ENCODE peak calls at places on chromosomes 1 and 21, in seven cellular contexts. One of them, this sample, is unnamed.

GRCh38 chr1:118145736-118146135 is 39.3 kb downstream of the SPAG17 start:
- DNase-seq in GM23338: no peak
- DNase-seq in colonic mucosa: no peak
- DNase-seq in Peyer's patch: no peak
- DNase-seq in heart left ventricle: no peak
- DNase-seq in uterus: no peak
- DNase-seq in AG04449: no peak
- DNase-seq in this sample: no peak

GRCh38 chr1:212951058-212951923 is 950 bp downstream of the VASH2 start:
- DNase-seq in GM23338: no peak
- DNase-seq in colonic mucosa: no peak
- DNase-seq in Peyer's patch: no peak
- DNase-seq in heart left ventricle: no peak
- DNase-seq in uterus: peak
- DNase-seq in AG04449: no peak
- DNase-seq in this sample: no peak

GRCh38 chr1:241600496-241600901 is 39.7 kb downstream of the CHML start:
- DNase-seq in GM23338: no peak
- DNase-seq in colonic mucosa: no peak
- DNase-seq in Peyer's patch: no peak
- DNase-seq in heart left ventricle: no peak
- DNase-seq in uterus: no peak
- DNase-seq in AG04449: no peak
- DNase-seq in this sample: no peak

GRCh38 chr1:226063362-226064167 is 1.0 kb downstream of the H3-3A start:
- DNase-seq in GM23338: peak
- DNase-seq in colonic mucosa: peak
- DNase-seq in Peyer's patch: peak
- DNase-seq in heart left ventricle: peak
- DNase-seq in uterus: peak
- DNase-seq in AG04449: no peak
- DNase-seq in this sample: peak

GRCh38 chr1:52674497-52675384 is 23.4 kb downstream of the COA7 start:
- DNase-seq in GM23338: peak
- DNase-seq in colonic mucosa: no peak
- DNase-seq in Peyer's patch: no peak
- DNase-seq in heart left ventricle: no peak
- DNase-seq in uterus: no peak
- DNase-seq in AG04449: no peak
- DNase-seq in this sample: no peak

GRCh38 chr1:159942700-159943640 is 2.4 kb downstream of the IGSF9 start:
- DNase-seq in GM23338: no peak
- DNase-seq in colonic mucosa: no peak
- DNase-seq in Peyer's patch: no peak
- DNase-seq in heart left ventricle: no peak
- DNase-seq in uterus: no peak
- DNase-seq in AG04449: no peak
- DNase-seq in this sample: peak

GRCh38 chr21:36491191-36491916 is 11.4 kb upstream of the CLDN14 start:
- DNase-seq in GM23338: no peak
- DNase-seq in colonic mucosa: peak
- DNase-seq in Peyer's patch: no peak
- DNase-seq in heart left ventricle: no peak
- DNase-seq in uterus: no peak
- DNase-seq in AG04449: peak
- DNase-seq in this sample: no peak

GRCh38 chr1:103230061-103230460 is 121.7 kb upstream of the COL11A1 start:
- DNase-seq in GM23338: no peak
- DNase-seq in colonic mucosa: no peak
- DNase-seq in Peyer's patch: no peak
- DNase-seq in heart left ventricle: no peak
- DNase-seq in uterus: no peak
- DNase-seq in AG04449: no peak
- DNase-seq in this sample: no peak

GRCh38 chr1:162235261-162235780 is 141.3 kb downstream of the SPATA46 start:
- DNase-seq in GM23338: no peak
- DNase-seq in colonic mucosa: no peak
- DNase-seq in Peyer's patch: no peak
- DNase-seq in heart left ventricle: no peak
- DNase-seq in uterus: no peak
- DNase-seq in AG04449: no peak
- DNase-seq in this sample: no peak

GRCh38 chr1:226605573-226605950 is 57.0 kb downstream of the STUM start:
- DNase-seq in GM23338: no peak
- DNase-seq in colonic mucosa: no peak
- DNase-seq in Peyer's patch: peak
- DNase-seq in heart left ventricle: no peak
- DNase-seq in uterus: peak
- DNase-seq in AG04449: no peak
- DNase-seq in this sample: peak

GRCh38 chr1:24873148-24873547 is 56.9 kb downstream of the RUNX3 start:
- DNase-seq in GM23338: no peak
- DNase-seq in colonic mucosa: no peak
- DNase-seq in Peyer's patch: no peak
- DNase-seq in heart left ventricle: no peak
- DNase-seq in uterus: no peak
- DNase-seq in AG04449: no peak
- DNase-seq in this sample: no peak

GRCh38 chr1:24874056-24874455 is 56.0 kb downstream of the RUNX3 start:
- DNase-seq in GM23338: no peak
- DNase-seq in colonic mucosa: peak
- DNase-seq in Peyer's patch: no peak
- DNase-seq in heart left ventricle: no peak
- DNase-seq in uterus: no peak
- DNase-seq in AG04449: no peak
- DNase-seq in this sample: no peak

GRCh38 chr1:24874611-24875225 is 55.4 kb downstream of the RUNX3 start:
- DNase-seq in GM23338: peak
- DNase-seq in colonic mucosa: peak
- DNase-seq in Peyer's patch: no peak
- DNase-seq in heart left ventricle: no peak
- DNase-seq in uterus: no peak
- DNase-seq in AG04449: no peak
- DNase-seq in this sample: no peak

GRCh38 chr1:24875257-24875656 is 54.8 kb downstream of the RUNX3 start:
- DNase-seq in GM23338: no peak
- DNase-seq in colonic mucosa: no peak
- DNase-seq in Peyer's patch: no peak
- DNase-seq in heart left ventricle: no peak
- DNase-seq in uterus: no peak
- DNase-seq in AG04449: no peak
- DNase-seq in this sample: no peak

GRCh38 chr1:24875976-24876609 is 54.0 kb downstream of the RUNX3 start:
- DNase-seq in GM23338: no peak
- DNase-seq in colonic mucosa: no peak
- DNase-seq in Peyer's patch: no peak
- DNase-seq in heart left ventricle: no peak
- DNase-seq in uterus: no peak
- DNase-seq in AG04449: no peak
- DNase-seq in this sample: no peak
- H3K4me3 ChIP-seq in GM23338: no peak
- H3K4me3 ChIP-seq in colonic mucosa: no peak
- H3K4me3 ChIP-seq in Peyer's patch: no peak
- H3K4me3 ChIP-seq in heart left ventricle: no peak
- H3K4me3 ChIP-seq in uterus: no peak
- H3K4me3 ChIP-seq in AG04449: no peak
- H3K4me3 ChIP-seq in this sample: no peak

DNA sequence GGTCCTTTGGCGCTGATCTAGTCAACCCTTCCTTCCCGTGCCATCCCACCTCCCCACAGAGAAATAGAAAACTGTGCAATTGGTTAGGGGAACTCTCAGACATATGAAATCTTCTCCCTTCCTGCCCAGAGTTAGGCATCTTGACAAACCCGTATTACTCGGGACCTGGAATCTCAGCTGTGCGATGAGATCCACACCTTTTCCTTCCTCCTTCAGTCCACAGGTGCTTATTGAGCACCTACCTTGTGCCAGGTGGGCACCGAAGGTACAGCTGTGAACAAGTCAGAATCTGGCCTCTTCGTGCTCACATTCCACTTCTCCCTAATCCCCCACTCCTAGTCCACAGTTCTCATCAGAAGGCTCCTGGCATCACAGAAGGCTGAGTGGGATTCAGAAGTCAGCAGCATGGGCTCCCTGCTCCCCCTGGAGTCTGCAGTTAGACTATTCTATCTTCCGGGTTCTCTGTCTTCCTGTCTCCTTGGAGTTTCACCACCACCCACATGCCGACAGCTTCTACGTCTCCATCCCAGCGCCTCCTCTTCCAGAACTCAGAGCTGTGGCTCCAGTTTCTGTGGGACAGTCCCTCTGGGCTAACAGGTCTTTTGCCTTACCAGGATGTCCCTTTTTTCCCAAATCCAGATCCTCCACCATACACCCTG is 23.0 kb downstream of the KNCN start:
- DNase-seq in GM23338: peak
- DNase-seq in colonic mucosa: no peak
- DNase-seq in Peyer's patch: no peak
- DNase-seq in heart left ventricle: no peak
- DNase-seq in uterus: no peak
- DNase-seq in AG04449: no peak
- DNase-seq in this sample: no peak
- TF ChIP-seq CTCF in GM23338: peak
- TF ChIP-seq CTCF in colonic mucosa: no peak
- TF ChIP-seq CTCF in Peyer's patch: no peak
- TF ChIP-seq CTCF in heart left ventricle: peak
- TF ChIP-seq CTCF in uterus: no peak
- TF ChIP-seq CTCF in AG04449: peak
- TF ChIP-seq CTCF in this sample: no peak

GRCh38 chr1:167430134-167430848 is 88.0 kb downstream of the CD247 start:
- DNase-seq in GM23338: peak
- DNase-seq in colonic mucosa: no peak
- DNase-seq in Peyer's patch: no peak
- DNase-seq in heart left ventricle: no peak
- DNase-seq in uterus: no peak
- DNase-seq in AG04449: no peak
- DNase-seq in this sample: no peak

GRCh38 chr1:167431909-167432650 is 86.2 kb downstream of the CD247 start:
- DNase-seq in GM23338: no peak
- DNase-seq in colonic mucosa: no peak
- DNase-seq in Peyer's patch: no peak
- DNase-seq in heart left ventricle: no peak
- DNase-seq in uterus: no peak
- DNase-seq in AG04449: no peak
- DNase-seq in this sample: no peak

GRCh38 chr1:167431261-167431908 is 86.9 kb downstream of the CD247 start:
- DNase-seq in GM23338: peak
- DNase-seq in colonic mucosa: no peak
- DNase-seq in Peyer's patch: no peak
- DNase-seq in heart left ventricle: no peak
- DNase-seq in uterus: no peak
- DNase-seq in AG04449: no peak
- DNase-seq in this sample: no peak

GRCh38 chr1:167429612-167430011 is 88.7 kb downstream of the CD247 start:
- DNase-seq in GM23338: no peak
- DNase-seq in colonic mucosa: no peak
- DNase-seq in Peyer's patch: no peak
- DNase-seq in heart left ventricle: no peak
- DNase-seq in uterus: no peak
- DNase-seq in AG04449: no peak
- DNase-seq in this sample: no peak

GRCh38 chr1:167430849-167431242 is 87.5 kb downstream of the CD247 start:
- DNase-seq in GM23338: no peak
- DNase-seq in colonic mucosa: no peak
- DNase-seq in Peyer's patch: no peak
- DNase-seq in heart left ventricle: no peak
- DNase-seq in uterus: no peak
- DNase-seq in AG04449: no peak
- DNase-seq in this sample: no peak
- H3K4me3 ChIP-seq in GM23338: no peak
- H3K4me3 ChIP-seq in colonic mucosa: no peak
- H3K4me3 ChIP-seq in Peyer's patch: no peak
- H3K4me3 ChIP-seq in heart left ventricle: no peak
- H3K4me3 ChIP-seq in uterus: no peak
- H3K4me3 ChIP-seq in AG04449: no peak
- H3K4me3 ChIP-seq in this sample: no peak

DNA sequence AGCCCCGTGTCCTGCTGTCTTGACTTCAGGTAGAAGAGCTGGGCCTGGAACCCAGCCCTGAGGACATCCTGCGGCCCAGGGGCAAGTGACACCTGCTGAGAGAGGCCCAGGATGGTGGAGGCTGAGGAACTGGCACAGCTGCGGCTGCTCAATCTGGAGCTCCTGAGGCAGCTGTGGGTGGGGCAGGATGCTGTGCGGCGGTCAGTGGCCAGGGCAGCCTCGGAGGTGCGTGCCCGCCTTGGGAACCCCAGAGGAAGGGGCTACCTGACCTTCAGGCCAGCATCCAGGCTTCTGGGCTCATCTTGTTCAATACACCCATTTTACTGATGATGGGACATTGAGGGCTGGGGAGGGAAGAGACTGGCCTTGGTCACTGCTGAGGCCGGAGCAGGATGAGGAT is 2.3 kb downstream of the MIIP start:
- DNase-seq in GM23338: no peak
- DNase-seq in colonic mucosa: no peak
- DNase-seq in Peyer's patch: no peak
- DNase-seq in heart left ventricle: no peak
- DNase-seq in uterus: no peak
- DNase-seq in AG04449: no peak
- DNase-seq in this sample: no peak
- TF ChIP-seq CTCF in GM23338: no peak
- TF ChIP-seq CTCF in colonic mucosa: no peak
- TF ChIP-seq CTCF in Peyer's patch: no peak
- TF ChIP-seq CTCF in heart left ventricle: no peak
- TF ChIP-seq CTCF in uterus: no peak
- TF ChIP-seq CTCF in AG04449: no peak
- TF ChIP-seq CTCF in this sample: no peak

GRCh38 chr1:158330390-158330789 is 941 bp downstream of the CD1B start:
- DNase-seq in GM23338: no peak
- DNase-seq in colonic mucosa: no peak
- DNase-seq in Peyer's patch: no peak
- DNase-seq in heart left ventricle: no peak
- DNase-seq in uterus: no peak
- DNase-seq in AG04449: no peak
- DNase-seq in this sample: no peak
- H3K4me3 ChIP-seq in GM23338: no peak
- H3K4me3 ChIP-seq in colonic mucosa: no peak
- H3K4me3 ChIP-seq in Peyer's patch: no peak
- H3K4me3 ChIP-seq in heart left ventricle: no peak
- H3K4me3 ChIP-seq in uterus: no peak
- H3K4me3 ChIP-seq in AG04449: no peak
- H3K4me3 ChIP-seq in this sample: no peak

DNA sequence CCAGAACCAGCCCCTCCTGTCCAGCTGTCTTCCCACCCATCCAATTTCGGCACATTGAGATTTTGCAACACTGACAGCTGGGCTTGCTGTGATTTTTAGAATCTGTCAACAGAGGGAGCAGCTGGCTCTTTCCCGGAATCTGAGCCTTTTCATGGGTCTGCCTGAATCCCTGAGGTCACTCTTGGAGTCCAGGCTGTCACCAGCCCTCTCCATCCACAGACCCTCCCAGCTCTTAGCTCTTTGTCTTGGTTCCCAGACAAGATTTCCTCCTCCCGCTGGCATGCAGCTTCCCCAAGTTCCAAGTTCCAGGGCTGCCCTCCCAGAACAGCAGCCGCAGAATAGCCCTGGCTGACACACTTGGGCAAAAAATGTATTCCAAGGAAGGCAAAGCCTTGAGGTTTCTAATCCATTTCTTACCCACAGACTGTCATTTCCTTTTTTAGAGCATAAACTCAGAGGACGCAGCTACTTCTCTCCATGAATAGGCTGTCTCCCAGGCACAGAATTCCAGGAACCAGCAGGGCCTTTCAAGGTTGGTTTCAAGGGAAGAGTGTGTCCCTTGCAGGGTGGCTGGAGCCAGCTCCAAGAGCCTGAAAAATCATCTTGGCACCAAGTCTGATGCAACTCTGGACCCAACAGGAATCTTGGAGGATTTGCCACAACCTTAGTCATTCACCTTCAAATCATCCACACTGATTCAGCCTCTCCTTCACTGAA is 7.1 kb upstream of the TMEM61 start:
- DNase-seq in GM23338: peak
- DNase-seq in colonic mucosa: peak
- DNase-seq in Peyer's patch: no peak
- DNase-seq in heart left ventricle: peak
- DNase-seq in uterus: no peak
- DNase-seq in AG04449: no peak
- DNase-seq in this sample: no peak
- TF ChIP-seq CTCF in GM23338: peak
- TF ChIP-seq CTCF in colonic mucosa: peak
- TF ChIP-seq CTCF in Peyer's patch: no peak
- TF ChIP-seq CTCF in heart left ventricle: peak
- TF ChIP-seq CTCF in uterus: no peak
- TF ChIP-seq CTCF in AG04449: peak
- TF ChIP-seq CTCF in this sample: no peak